ENCODE peak calls at places on chromosomes 12 and 14, in nine cellular contexts. One of them, this sample, is unnamed.

GRCh38 chr12:121765573-121765972 is 27.9 kb downstream of the RHOF start:
- DNase-seq in HEK293T: no peak
- DNase-seq in HT1080: peak
- DNase-seq in hippocampal formation: no peak
- DNase-seq in HT-29: no peak
- DNase-seq in PC-3: peak
- DNase-seq in CD4-positive, CD25-positive, alpha-beta regulatory T cell: no peak
- DNase-seq in G401: no peak
- DNase-seq in AG04450: peak
- DNase-seq in this sample: no peak

GRCh38 chr12:100668939-100669536 is 95.6 kb downstream of the GAS2L3 start:
- DNase-seq in CD4-positive, CD25-positive, alpha-beta regulatory T cell: no peak
- DNase-seq in HT1080: peak
- DNase-seq in PC-3: peak
- DNase-seq in HEK293T: peak
- DNase-seq in HT-29: peak
- DNase-seq in hippocampal formation: peak
- DNase-seq in AG04450: peak
- DNase-seq in G401: peak
- DNase-seq in this sample: no peak

GRCh38 chr14:88597038-88597437 is 34.2 kb downstream of the ZC3H14 start:
- DNase-seq in HEK293T: no peak
- DNase-seq in HT1080: no peak
- DNase-seq in hippocampal formation: no peak
- DNase-seq in G401: no peak
- DNase-seq in HT-29: no peak
- DNase-seq in CD4-positive, CD25-positive, alpha-beta regulatory T cell: no peak
- DNase-seq in AG04450: no peak
- DNase-seq in PC-3: no peak
- DNase-seq in this sample: no peak

GRCh38 chr12:123034865-123035264 is 54.4 kb downstream of the ARL6IP4 start:
- DNase-seq in HT-29: no peak
- DNase-seq in hippocampal formation: no peak
- DNase-seq in PC-3: peak
- DNase-seq in G401: no peak
- DNase-seq in AG04450: no peak
- DNase-seq in CD4-positive, CD25-positive, alpha-beta regulatory T cell: no peak
- DNase-seq in HEK293T: peak
- DNase-seq in HT1080: peak
- DNase-seq in this sample: no peak

GRCh38 chr12:120825337-120825736 is 78.8 kb downstream of the SPPL3 start:
- DNase-seq in G401: no peak
- DNase-seq in PC-3: no peak
- DNase-seq in HT-29: no peak
- DNase-seq in HT1080: no peak
- DNase-seq in hippocampal formation: no peak
- DNase-seq in HEK293T: no peak
- DNase-seq in AG04450: no peak
- DNase-seq in CD4-positive, CD25-positive, alpha-beta regulatory T cell: no peak
- DNase-seq in this sample: no peak

GRCh38 chr14:103733651-103734050 is 18.0 kb downstream of the ZFYVE21 start:
- DNase-seq in HT1080: no peak
- DNase-seq in HEK293T: no peak
- DNase-seq in AG04450: no peak
- DNase-seq in HT-29: no peak
- DNase-seq in PC-3: peak
- DNase-seq in CD4-positive, CD25-positive, alpha-beta regulatory T cell: no peak
- DNase-seq in hippocampal formation: no peak
- DNase-seq in G401: no peak
- DNase-seq in this sample: no peak

GRCh38 chr14:100606687-100607610 is 19.7 kb upstream of the BEGAIN start:
- DNase-seq in CD4-positive, CD25-positive, alpha-beta regulatory T cell: no peak
- DNase-seq in AG04450: no peak
- DNase-seq in HT1080: no peak
- DNase-seq in HT-29: no peak
- DNase-seq in PC-3: no peak
- DNase-seq in G401: no peak
- DNase-seq in hippocampal formation: no peak
- DNase-seq in HEK293T: no peak
- DNase-seq in this sample: no peak

GRCh38 chr12:57476162-57476992 is 3.3 kb downstream of the ARHGAP9 start:
- DNase-seq in HT-29: no peak
- DNase-seq in hippocampal formation: no peak
- DNase-seq in PC-3: no peak
- DNase-seq in G401: no peak
- DNase-seq in HEK293T: no peak
- DNase-seq in AG04450: no peak
- DNase-seq in CD4-positive, CD25-positive, alpha-beta regulatory T cell: peak
- DNase-seq in HT1080: no peak
- DNase-seq in this sample: no peak

GRCh38 chr14:53963491-53964227 is 7.0 kb upstream of the BMP4 start:
- DNase-seq in hippocampal formation: no peak
- DNase-seq in CD4-positive, CD25-positive, alpha-beta regulatory T cell: no peak
- DNase-seq in G401: peak
- DNase-seq in AG04450: no peak
- DNase-seq in HT1080: no peak
- DNase-seq in PC-3: peak
- DNase-seq in HT-29: peak
- DNase-seq in HEK293T: no peak
- DNase-seq in this sample: no peak

This sample was measured in activated CD8-positive, alpha-beta memory T cell treated with anti-CD3 and anti-CD28 coated beads for 1 hour.